ENCODE peak calls at places on chromosome 1, in eight cellular contexts. One of them, this sample, is unnamed.
A peak's percentile ranks its signal among the peaks of the same experiment; 100 is the strongest.

GRCh38 chr1:208177656-208178055 is 66.5 kb downstream of the PLXNA2 start:
- DNase-seq in right atrium auricular region: no peak
- DNase-seq in GM12865: no peak
- DNase-seq in lower leg skin: no peak
- DNase-seq in cardiac muscle cell: no peak
- DNase-seq in stomach: peak; percentile 51
- DNase-seq in tibial artery: no peak
- DNase-seq in A549: no peak
- DNase-seq in this sample: no peak

GRCh38 chr1:204087893-204088528 is 15.1 kb downstream of the SOX13 start:
- DNase-seq in right atrium auricular region: no peak
- DNase-seq in GM12865: no peak
- DNase-seq in lower leg skin: no peak
- DNase-seq in cardiac muscle cell: no peak
- DNase-seq in stomach: no peak
- DNase-seq in tibial artery: peak; percentile 80
- DNase-seq in A549: no peak
- DNase-seq in this sample: peak; percentile 83

GRCh38 chr1:10899490-10900264 is 103.2 kb upstream of the CASZ1 start:
- DNase-seq in right atrium auricular region: no peak
- DNase-seq in GM12865: no peak
- DNase-seq in lower leg skin: peak; percentile 48
- DNase-seq in cardiac muscle cell: no peak
- DNase-seq in stomach: no peak
- DNase-seq in tibial artery: no peak
- DNase-seq in A549: no peak
- DNase-seq in this sample: peak; percentile 25

GRCh38 chr1:56904706-56905105 is 50.1 kb downstream of the C8A start:
- DNase-seq in right atrium auricular region: no peak
- DNase-seq in GM12865: no peak
- DNase-seq in lower leg skin: no peak
- DNase-seq in cardiac muscle cell: peak; percentile 18
- DNase-seq in stomach: no peak
- DNase-seq in tibial artery: no peak
- DNase-seq in A549: no peak
- DNase-seq in this sample: no peak

GRCh38 chr1:173128737-173129136 is 78.0 kb upstream of the TNFSF18 start:
- DNase-seq in right atrium auricular region: no peak
- DNase-seq in GM12865: no peak
- DNase-seq in lower leg skin: no peak
- DNase-seq in cardiac muscle cell: no peak
- DNase-seq in stomach: peak; percentile 31
- DNase-seq in tibial artery: no peak
- DNase-seq in A549: no peak
- DNase-seq in this sample: no peak

GRCh38 chr1:232519186-232519585 is 110.7 kb downstream of the SIPA1L2 start:
- DNase-seq in right atrium auricular region: no peak
- DNase-seq in GM12865: no peak
- DNase-seq in lower leg skin: no peak
- DNase-seq in cardiac muscle cell: no peak
- DNase-seq in stomach: no peak
- DNase-seq in tibial artery: no peak
- DNase-seq in A549: no peak
- DNase-seq in this sample: no peak

GRCh38 chr1:78472851-78473496 is 17.8 kb upstream of the PTGFR start:
- DNase-seq in right atrium auricular region: no peak
- DNase-seq in GM12865: no peak
- DNase-seq in lower leg skin: no peak
- DNase-seq in cardiac muscle cell: no peak
- DNase-seq in stomach: no peak
- DNase-seq in tibial artery: no peak
- DNase-seq in A549: no peak
- DNase-seq in this sample: no peak

GRCh38 chr1:116501041-116501869 is 69.6 kb downstream of the CD58 start:
- DNase-seq in right atrium auricular region: no peak
- DNase-seq in GM12865: no peak
- DNase-seq in lower leg skin: no peak
- DNase-seq in cardiac muscle cell: no peak
- DNase-seq in stomach: no peak
- DNase-seq in tibial artery: no peak
- DNase-seq in A549: no peak
- DNase-seq in this sample: no peak

GRCh38 chr1:200108659-200109058 is 81.1 kb downstream of the NR5A2 start:
- DNase-seq in right atrium auricular region: no peak
- DNase-seq in GM12865: no peak
- DNase-seq in lower leg skin: no peak
- DNase-seq in cardiac muscle cell: no peak
- DNase-seq in stomach: no peak
- DNase-seq in tibial artery: no peak
- DNase-seq in A549: no peak
- DNase-seq in this sample: no peak

GRCh38 chr1:244653439-244654283 is 735 bp downstream of the DESI2 start:
- DNase-seq in right atrium auricular region: no peak
- DNase-seq in GM12865: no peak
- DNase-seq in lower leg skin: peak; percentile 35
- DNase-seq in cardiac muscle cell: peak; percentile 14
- DNase-seq in stomach: no peak
- DNase-seq in tibial artery: no peak
- DNase-seq in A549: peak; percentile 16
- DNase-seq in this sample: peak; percentile 82

GRCh38 chr1:165828581-165829329 is 1.3 kb downstream of the UCK2 start:
- DNase-seq in right atrium auricular region: no peak
- DNase-seq in GM12865: peak; percentile 79
- DNase-seq in lower leg skin: peak; percentile 28
- DNase-seq in cardiac muscle cell: peak; percentile 87
- DNase-seq in stomach: peak; percentile 67
- DNase-seq in tibial artery: peak; percentile 27
- DNase-seq in A549: peak; percentile 82
- DNase-seq in this sample: peak; percentile 82

GRCh38 chr1:75062111-75062510 is 72.1 kb upstream of the LHX8 start:
- DNase-seq in right atrium auricular region: no peak
- DNase-seq in GM12865: no peak
- DNase-seq in lower leg skin: no peak
- DNase-seq in cardiac muscle cell: no peak
- DNase-seq in stomach: no peak
- DNase-seq in tibial artery: no peak
- DNase-seq in A549: no peak
- DNase-seq in this sample: no peak

GRCh38 chr1:188128761-188129160 is 1300.0 kb downstream of the PLA2G4A start:
- DNase-seq in right atrium auricular region: no peak
- DNase-seq in GM12865: peak; percentile 12
- DNase-seq in lower leg skin: no peak
- DNase-seq in cardiac muscle cell: no peak
- DNase-seq in stomach: no peak
- DNase-seq in tibial artery: no peak
- DNase-seq in A549: no peak
- DNase-seq in this sample: no peak

GRCh38 chr1:200410566-200410878 is 686 bp upstream of the ZNF281 start:
- DNase-seq in right atrium auricular region: no peak
- DNase-seq in GM12865: peak; percentile 43
- DNase-seq in lower leg skin: no peak
- DNase-seq in cardiac muscle cell: no peak
- DNase-seq in stomach: no peak
- DNase-seq in tibial artery: no peak
- DNase-seq in A549: no peak
- DNase-seq in this sample: no peak

GRCh38 chr1:110035236-110035752 is 870 bp downstream of the STRIP1 start:
- DNase-seq in right atrium auricular region: no peak
- DNase-seq in GM12865: no peak
- DNase-seq in lower leg skin: no peak
- DNase-seq in cardiac muscle cell: no peak
- DNase-seq in stomach: no peak
- DNase-seq in tibial artery: no peak
- DNase-seq in A549: no peak
- DNase-seq in this sample: no peak

GRCh38 chr1:1563688-1564087 is 11.0 kb downstream of the SSU72 start:
- DNase-seq in right atrium auricular region: no peak
- DNase-seq in GM12865: no peak
- DNase-seq in lower leg skin: no peak
- DNase-seq in cardiac muscle cell: no peak
- DNase-seq in stomach: no peak
- DNase-seq in tibial artery: no peak
- DNase-seq in A549: no peak
- DNase-seq in this sample: no peak

GRCh38 chr1:246579818-246580217 is 13.6 kb downstream of the CNST start:
- DNase-seq in right atrium auricular region: no peak
- DNase-seq in GM12865: peak; percentile 51
- DNase-seq in lower leg skin: no peak
- DNase-seq in cardiac muscle cell: peak; percentile 63
- DNase-seq in stomach: no peak
- DNase-seq in tibial artery: no peak
- DNase-seq in A549: no peak
- DNase-seq in this sample: no peak

GRCh38 chr1:24554714-24555113 is 1.2 kb upstream of the NCMAP start:
- DNase-seq in right atrium auricular region: no peak
- DNase-seq in GM12865: no peak
- DNase-seq in lower leg skin: no peak
- DNase-seq in cardiac muscle cell: no peak
- DNase-seq in stomach: no peak
- DNase-seq in tibial artery: no peak
- DNase-seq in A549: no peak
- DNase-seq in this sample: no peak

GRCh38 chr1:24557220-24557619 is 1.3 kb downstream of the NCMAP start:
- DNase-seq in right atrium auricular region: no peak
- DNase-seq in GM12865: no peak
- DNase-seq in lower leg skin: no peak
- DNase-seq in cardiac muscle cell: no peak
- DNase-seq in stomach: no peak
- DNase-seq in tibial artery: no peak
- DNase-seq in A549: no peak
- DNase-seq in this sample: no peak

GRCh38 chr1:24555591-24556413 is at the start of gene NCMAP:
- DNase-seq in right atrium auricular region: no peak
- DNase-seq in GM12865: no peak
- DNase-seq in lower leg skin: no peak
- DNase-seq in cardiac muscle cell: no peak
- DNase-seq in stomach: peak; percentile 88
- DNase-seq in tibial artery: no peak
- DNase-seq in A549: no peak
- DNase-seq in this sample: no peak

GRCh38 chr1:24557711-24558121 is 1.8 kb downstream of the NCMAP start:
- DNase-seq in right atrium auricular region: no peak
- DNase-seq in GM12865: no peak
- DNase-seq in lower leg skin: no peak
- DNase-seq in cardiac muscle cell: no peak
- DNase-seq in stomach: peak; percentile 49
- DNase-seq in tibial artery: no peak
- DNase-seq in A549: no peak
- DNase-seq in this sample: no peak

GRCh38 chr1:24556414-24556795 is 518 bp downstream of the NCMAP start:
- DNase-seq in right atrium auricular region: no peak
- DNase-seq in GM12865: no peak
- DNase-seq in lower leg skin: no peak
- DNase-seq in cardiac muscle cell: no peak
- DNase-seq in stomach: no peak
- DNase-seq in tibial artery: no peak
- DNase-seq in A549: no peak
- DNase-seq in this sample: no peak
- H3K4me3 ChIP-seq in right atrium auricular region: no peak overlapping the region
- H3K4me3 ChIP-seq in GM12865: no peak overlapping the region
- H3K4me3 ChIP-seq in lower leg skin: no peak overlapping the region
- H3K4me3 ChIP-seq in cardiac muscle cell: peak overlapping the region; percentile 25
- H3K4me3 ChIP-seq in stomach: peak overlapping the region; percentile 45
- H3K4me3 ChIP-seq in tibial artery: no peak overlapping the region
- H3K4me3 ChIP-seq in A549: peak overlapping the region; percentile 43
- H3K4me3 ChIP-seq in this sample: no peak overlapping the region

DNA sequence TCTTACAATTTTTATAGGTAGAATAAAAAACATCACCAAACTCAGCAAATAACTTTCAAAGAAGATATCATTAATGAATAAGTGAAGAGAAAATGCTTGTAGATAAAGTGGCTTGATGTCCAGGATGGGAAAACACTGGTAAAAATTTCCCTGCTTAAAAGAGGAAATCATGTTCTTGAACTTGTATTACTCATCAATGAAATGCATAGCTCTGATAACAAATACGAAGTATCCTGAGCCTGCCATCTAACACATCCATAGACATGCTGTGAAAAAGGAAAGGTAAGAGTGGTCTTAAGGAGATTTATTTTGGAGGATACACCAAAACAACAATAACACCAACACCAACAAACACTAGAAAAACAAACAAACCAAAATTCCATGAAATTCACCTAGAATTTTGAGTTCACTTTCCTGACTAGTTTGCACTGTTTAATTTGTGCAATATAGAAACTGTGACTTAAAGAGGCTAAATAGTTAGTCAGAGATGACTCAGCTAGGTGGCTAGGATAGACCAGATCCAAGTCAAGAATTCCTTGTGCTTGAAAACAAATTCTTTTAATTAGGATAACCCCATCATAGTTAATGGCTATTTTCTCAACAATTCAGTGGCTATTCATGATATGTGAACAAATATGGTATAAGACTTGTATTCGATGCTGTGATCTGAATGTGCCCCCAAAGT is 179.8 kb upstream of the KCNK2 start:
- DNase-seq in right atrium auricular region: no peak
- DNase-seq in GM12865: no peak
- DNase-seq in lower leg skin: no peak
- DNase-seq in cardiac muscle cell: peak; percentile 35
- DNase-seq in stomach: no peak
- DNase-seq in tibial artery: no peak
- DNase-seq in A549: no peak
- DNase-seq in this sample: no peak
- H3K4me3 ChIP-seq in right atrium auricular region: no peak overlapping the region
- H3K4me3 ChIP-seq in GM12865: no peak overlapping the region
- H3K4me3 ChIP-seq in lower leg skin: no peak overlapping the region
- H3K4me3 ChIP-seq in cardiac muscle cell: no peak overlapping the region
- H3K4me3 ChIP-seq in stomach: no peak overlapping the region
- H3K4me3 ChIP-seq in tibial artery: no peak overlapping the region
- H3K4me3 ChIP-seq in A549: no peak overlapping the region
- H3K4me3 ChIP-seq in this sample: no peak overlapping the region

DNA sequence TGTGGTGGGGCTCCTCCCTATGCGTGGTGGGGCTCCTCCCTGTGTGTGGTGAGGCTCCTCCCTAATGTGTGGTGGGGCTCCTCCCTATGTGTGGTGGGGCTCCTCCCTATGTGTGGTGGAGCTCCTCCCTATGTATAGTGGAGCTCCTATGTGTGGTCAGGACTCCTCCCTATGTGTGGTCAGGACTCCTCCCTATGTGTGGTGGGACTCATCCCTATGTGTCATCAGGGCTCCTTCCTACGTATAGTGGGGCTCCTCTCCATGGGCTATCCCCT is 29.6 kb downstream of the PRSS38 start:
- DNase-seq in right atrium auricular region: no peak
- DNase-seq in GM12865: no peak
- DNase-seq in lower leg skin: no peak
- DNase-seq in cardiac muscle cell: no peak
- DNase-seq in stomach: no peak
- DNase-seq in tibial artery: no peak
- DNase-seq in A549: no peak
- DNase-seq in this sample: no peak
- H3K4me3 ChIP-seq in right atrium auricular region: no peak overlapping the region
- H3K4me3 ChIP-seq in GM12865: no peak overlapping the region
- H3K4me3 ChIP-seq in lower leg skin: no peak overlapping the region
- H3K4me3 ChIP-seq in cardiac muscle cell: no peak overlapping the region
- H3K4me3 ChIP-seq in stomach: no peak overlapping the region
- H3K4me3 ChIP-seq in tibial artery: no peak overlapping the region
- H3K4me3 ChIP-seq in A549: no peak overlapping the region
- H3K4me3 ChIP-seq in this sample: no peak overlapping the region

GRCh38 chr1:42315500-42315899 is 19.5 kb downstream of the FOXJ3 start:
- DNase-seq in right atrium auricular region: no peak
- DNase-seq in GM12865: no peak
- DNase-seq in lower leg skin: no peak
- DNase-seq in cardiac muscle cell: no peak
- DNase-seq in stomach: no peak
- DNase-seq in tibial artery: no peak
- DNase-seq in A549: no peak
- DNase-seq in this sample: no peak
- H3K4me3 ChIP-seq in right atrium auricular region: no peak overlapping the region
- H3K4me3 ChIP-seq in GM12865: no peak overlapping the region
- H3K4me3 ChIP-seq in lower leg skin: no peak overlapping the region
- H3K4me3 ChIP-seq in cardiac muscle cell: no peak overlapping the region
- H3K4me3 ChIP-seq in stomach: no peak overlapping the region
- H3K4me3 ChIP-seq in tibial artery: no peak overlapping the region
- H3K4me3 ChIP-seq in A549: no peak overlapping the region
- H3K4me3 ChIP-seq in this sample: no peak overlapping the region